ENCODE peak calls at places on chromosomes 4 and X, in eight cellular contexts. One of them, this sample, is unnamed.

GRCh38 chr4:141246243-141246642 is 25.5 kb downstream of the ZNF330 start:
- DNase-seq in A549: no peak
- DNase-seq in H54: no peak
- DNase-seq in HFF-Myc: peak; percentile 14
- DNase-seq in NCI-H1930: no peak
- DNase-seq in activated naive CD4-positive, alpha-beta T cell treated with anti-CD3 and anti-CD28 coated beads for 36 hours: no peak
- DNase-seq in NCI-H2227 treated with DMSO at 0.1 percent for 48 hours: no peak
- DNase-seq in Right ventricle myocardium superior: no peak
- DNase-seq in this sample: no peak

GRCh38 chr4:107631568-107631967 is 88.5 kb downstream of the PAPSS1 start:
- DNase-seq in NCI-H2227 treated with DMSO at 0.1 percent for 48 hours: no peak
- DNase-seq in Right ventricle myocardium superior: peak; percentile 46
- DNase-seq in activated naive CD4-positive, alpha-beta T cell treated with anti-CD3 and anti-CD28 coated beads for 36 hours: no peak
- DNase-seq in A549: no peak
- DNase-seq in H54: no peak
- DNase-seq in NCI-H1930: no peak
- DNase-seq in HFF-Myc: no peak
- DNase-seq in this sample: no peak

GRCh38 chr4:20408596-20408995 is 156.9 kb downstream of the SLIT2 start:
- DNase-seq in Right ventricle myocardium superior: no peak
- DNase-seq in activated naive CD4-positive, alpha-beta T cell treated with anti-CD3 and anti-CD28 coated beads for 36 hours: no peak
- DNase-seq in A549: no peak
- DNase-seq in H54: no peak
- DNase-seq in NCI-H1930: no peak
- DNase-seq in HFF-Myc: no peak
- DNase-seq in NCI-H2227 treated with DMSO at 0.1 percent for 48 hours: no peak
- DNase-seq in this sample: no peak

GRCh38 chr4:49032440-49033161 is 46.5 kb downstream of the CWH43 start:
- DNase-seq in Right ventricle myocardium superior: no peak
- DNase-seq in activated naive CD4-positive, alpha-beta T cell treated with anti-CD3 and anti-CD28 coated beads for 36 hours: peak; percentile 50
- DNase-seq in A549: peak; percentile 15
- DNase-seq in HFF-Myc: no peak
- DNase-seq in NCI-H1930: no peak
- DNase-seq in H54: no peak
- DNase-seq in NCI-H2227 treated with DMSO at 0.1 percent for 48 hours: peak; percentile 12
- DNase-seq in this sample: peak; percentile 62

GRCh38 chr4:118351851-118352827 is 664 bp downstream of the PRSS12 start:
- DNase-seq in Right ventricle myocardium superior: peak; percentile 41
- DNase-seq in H54: no peak
- DNase-seq in A549: peak; percentile 10
- DNase-seq in NCI-H2227 treated with DMSO at 0.1 percent for 48 hours: no peak
- DNase-seq in activated naive CD4-positive, alpha-beta T cell treated with anti-CD3 and anti-CD28 coated beads for 36 hours: peak; percentile 5
- DNase-seq in NCI-H1930: peak; percentile 35
- DNase-seq in HFF-Myc: no peak
- DNase-seq in this sample: no peak

GRCh38 chr4:112418092-112418491 is 97.9 kb downstream of the NEUROG2 start:
- DNase-seq in activated naive CD4-positive, alpha-beta T cell treated with anti-CD3 and anti-CD28 coated beads for 36 hours: no peak
- DNase-seq in H54: no peak
- DNase-seq in A549: no peak
- DNase-seq in Right ventricle myocardium superior: no peak
- DNase-seq in HFF-Myc: no peak
- DNase-seq in NCI-H1930: no peak
- DNase-seq in NCI-H2227 treated with DMSO at 0.1 percent for 48 hours: no peak
- DNase-seq in this sample: no peak

GRCh38 chr4:151098191-151098590 is 1.2 kb upstream of the RPS3A start:
- DNase-seq in activated naive CD4-positive, alpha-beta T cell treated with anti-CD3 and anti-CD28 coated beads for 36 hours: peak; percentile 12
- DNase-seq in A549: no peak
- DNase-seq in H54: no peak
- DNase-seq in NCI-H1930: no peak
- DNase-seq in HFF-Myc: no peak
- DNase-seq in NCI-H2227 treated with DMSO at 0.1 percent for 48 hours: no peak
- DNase-seq in Right ventricle myocardium superior: peak; percentile 49
- DNase-seq in this sample: no peak

GRCh38 chrX:11867610-11868345 is 109.7 kb downstream of the MSL3 start:
- DNase-seq in H54: no peak
- DNase-seq in HFF-Myc: no peak
- DNase-seq in A549: no peak
- DNase-seq in NCI-H2227 treated with DMSO at 0.1 percent for 48 hours: no peak
- DNase-seq in NCI-H1930: no peak
- DNase-seq in activated naive CD4-positive, alpha-beta T cell treated with anti-CD3 and anti-CD28 coated beads for 36 hours: no peak
- DNase-seq in Right ventricle myocardium superior: no peak
- DNase-seq in this sample: no peak

GRCh38 chrX:5876984-5877655 is 351.5 kb downstream of the NLGN4X start:
- DNase-seq in activated naive CD4-positive, alpha-beta T cell treated with anti-CD3 and anti-CD28 coated beads for 36 hours: no peak
- DNase-seq in A549: peak; percentile 30
- DNase-seq in NCI-H1930: no peak
- DNase-seq in NCI-H2227 treated with DMSO at 0.1 percent for 48 hours: no peak
- DNase-seq in Right ventricle myocardium superior: peak; percentile 38
- DNase-seq in H54: no peak
- DNase-seq in HFF-Myc: no peak
- DNase-seq in this sample: no peak

This sample was measured in NAMALWA.